ENCODE peak calls at places on chromosomes 13 and 19, in eight cellular contexts. L is HepG2, Y is upper lobe of left lung, I is K562, F is GM12878, U is HCT116, Q is Panc1, G is GM23338. W is an unnamed sample. For H3K4me1, the result is how much of the 10 kb centered on the place peaks cover.

GRCh38 chr13:67229438-67230242 is 496 bp downstream of the PCDH9 start:
- ATAC-seq in L (no peak), Y (no peak), I (no peak), F (peak), U (no peak), Q (no peak), G (peak), W (peak)

GRCh38 chr13:93304134-93304533 is 77.5 kb downstream of the GPC6 start:
- ATAC-seq in L (no peak), Y (no peak), I (peak), F (no peak), U (no peak), Q (no peak), G (peak), W (no peak)

GRCh38 chr13:39527961-39528720 is 74.9 kb downstream of the LHFPL6 start:
- ATAC-seq in L (no peak), Y (no peak), I (no peak), F (no peak), U (peak), Q (peak), G (no peak), W (no peak)

GRCh38 chr13:70117506-70117905 is 9.3 kb upstream of the KLHL1 start:
- ATAC-seq in L (no peak), Y (no peak), I (no peak), F (no peak), U (no peak), Q (no peak), G (no peak), W (no peak)

GRCh38 chr13:40495620-40496001 is 170.8 kb downstream of the FOXO1 start:
- ATAC-seq in L (peak), Y (no peak), I (no peak), F (no peak), U (no peak), Q (no peak), G (no peak), W (no peak)

GRCh38 chr19:18170714-18171255 is 2.8 kb upstream of the IFI30 start:
- ATAC-seq in L (no peak), Y (no peak), I (no peak), F (peak), U (no peak), Q (no peak), G (no peak), W (peak)

GRCh38 chr19:16888629-16889371 is at the start of gene F2RL3:
- ATAC-seq in L (no peak), Y (peak), I (peak), F (peak), U (no peak), Q (no peak), G (peak), W (peak)

GRCh38 chr19:55088543-55089265 is 13.0 kb downstream of the EPS8L1 start:
- ATAC-seq in L (peak), Y (no peak), I (peak), F (peak), U (peak), Q (peak), G (peak), W (no peak)

GRCh38 chr13:46124967-46125933 is 20.4 kb upstream of the CPB2 start:
- ATAC-seq in L (no peak), Y (no peak), I (peak), F (peak), U (no peak), Q (no peak), G (no peak), W (no peak)

GRCh38 chr13:99856021-99856420 is 115.5 kb downstream of the ZIC5 start:
- ATAC-seq in L (no peak), Y (no peak), I (no peak), F (no peak), U (no peak), Q (no peak), G (no peak), W (no peak)

GRCh38 chr13:19927117-19927734 is 31.3 kb upstream of the ZMYM2 start:
- ATAC-seq in L (peak), Y (no peak), I (no peak), F (peak), U (peak), Q (peak), G (peak), W (no peak)

GRCh38 chr19:55447421-55448174 is 4.5 kb upstream of the SHISA7 start:
- ATAC-seq in L (peak), Y (no peak), I (peak), F (peak), U (peak), Q (peak), G (peak), W (no peak)

GRCh38 chr13:99617474-99618255 is 116.4 kb downstream of the TM9SF2 start:
- ATAC-seq in L (peak), Y (no peak), I (peak), F (peak), U (peak), Q (peak), G (peak), W (peak)

GRCh38 chr13:78768950-78769349 is 110.0 kb upstream of the OBI1 start:
- ATAC-seq in L (no peak), Y (no peak), I (no peak), F (no peak), U (no peak), Q (no peak), G (no peak), W (no peak)

GRCh38 chr19:53037101-53038097 is 7.1 kb upstream of the ERVV-2 start:
- ATAC-seq in L (no peak), Y (no peak), I (peak), F (no peak), U (no peak), Q (no peak), G (peak), W (no peak)

GRCh38 chr13:101535192-101535746 is 82.8 kb downstream of the ITGBL1 start:
- ATAC-seq in L (no peak), Y (no peak), I (no peak), F (peak), U (no peak), Q (no peak), G (no peak), W (no peak)

GRCh38 chr19:38851622-38852230 is 1.9 kb upstream of the HNRNPL start:
- ATAC-seq in L (peak), Y (peak), I (peak), F (peak), U (peak), Q (peak), G (peak), W (peak)

GRCh38 chr13:48640767-48641166 is 13.0 kb upstream of the CYSLTR2 start:
- ATAC-seq in L (no peak), Y (no peak), I (no peak), F (no peak), U (no peak), Q (no peak), G (no peak), W (no peak)

GRCh38 chr13:32010137-32010536 is 21.4 kb upstream of the FRY start:
- ATAC-seq in L (no peak), Y (no peak), I (no peak), F (no peak), U (no peak), Q (no peak), G (no peak), W (peak)

GRCh38 chr19:41000310-41000737 is 9.2 kb downstream of the CYP2B6 start:
- ATAC-seq in L (no peak), Y (no peak), I (peak), F (no peak), U (peak), Q (no peak), G (no peak), W (no peak)

GRCh38 chr19:39740395-39740794 is 2.6 kb upstream of the CLC start:
- ATAC-seq in L (no peak), Y (no peak), I (no peak), F (no peak), U (no peak), Q (no peak), G (no peak), W (no peak)

GRCh38 chr13:92807343-92807742 is 419.3 kb upstream of the GPC6 start:
- ATAC-seq in L (no peak), Y (no peak), I (no peak), F (no peak), U (no peak), Q (no peak), G (no peak), W (no peak)

GRCh38 chr19:55069137-55069858 is 6.3 kb upstream of the RDH13 start:
- ATAC-seq in L (peak), Y (peak), I (peak), F (peak), U (peak), Q (peak), G (peak), W (peak)

GRCh38 chr19:4474504-4475136 is 2.5 kb downstream of the HDGFL2 start:
- ATAC-seq in L (no peak), Y (no peak), I (no peak), F (peak), U (no peak), Q (no peak), G (peak), W (no peak)

GRCh38 chr13:113724016-113724758 is 34.8 kb upstream of the TMEM255B start:
- ATAC-seq in L (peak), Y (peak), I (no peak), F (no peak), U (peak), Q (peak), G (peak), W (no peak)

GRCh38 chr19:2327773-2328400 is 499 bp downstream of the LSM7 start:
- ATAC-seq in L (no peak), Y (no peak), I (peak), F (peak), U (peak), Q (peak), G (peak), W (no peak)

GRCh38 chr13:48749144-48749543 is 95.4 kb downstream of the CYSLTR2 start:
- ATAC-seq in L (no peak), Y (no peak), I (no peak), F (peak), U (peak), Q (no peak), G (no peak), W (no peak)

GRCh38 chr13:24203726-24204295 is 43.3 kb downstream of the SPATA13 start:
- ATAC-seq in L (no peak), Y (no peak), I (no peak), F (peak), U (no peak), Q (no peak), G (no peak), W (no peak)

GRCh38 chr13:94412870-94413269 is 66.6 kb downstream of the DCT start:
- ATAC-seq in L (no peak), Y (no peak), I (no peak), F (no peak), U (no peak), Q (no peak), G (no peak), W (no peak)

GRCh38 chr19:35011737-35012682 is 11.9 kb downstream of the GRAMD1A start:
- ATAC-seq in L (no peak), Y (no peak), I (no peak), F (no peak), U (no peak), Q (no peak), G (no peak), W (no peak)

GRCh38 chr19:18205180-18205915 is 1.5 kb upstream of the RAB3A start:
- ATAC-seq in L (peak), Y (peak), I (peak), F (peak), U (no peak), Q (no peak), G (peak), W (peak)

GRCh38 chr13:92345627-92346026 is 881.0 kb upstream of the GPC6 start:
- ATAC-seq in L (no peak), Y (no peak), I (no peak), F (no peak), U (no peak), Q (no peak), G (no peak), W (no peak)

GRCh38 chr13:40460116-40460515 is 206.3 kb downstream of the FOXO1 start:
- ATAC-seq in L (no peak), Y (no peak), I (no peak), F (no peak), U (no peak), Q (no peak), G (no peak), W (no peak)

GRCh38 chr19:14015454-14016035 is 9.4 kb upstream of the RFX1 start:
- ATAC-seq in L (peak), Y (no peak), I (peak), F (peak), U (no peak), Q (no peak), G (no peak), W (no peak)

GRCh38 chr13:23510979-23511735 is 59.1 kb upstream of the TNFRSF19 start:
- ATAC-seq in L (peak), Y (no peak), I (no peak), F (peak), U (peak), Q (no peak), G (peak), W (no peak)

GRCh38 chr19:9958451-9958850 is 22.1 kb upstream of the OLFM2 start:
- ATAC-seq in L (no peak), Y (no peak), I (no peak), F (no peak), U (no peak), Q (no peak), G (no peak), W (no peak)

GRCh38 chr13:27425151-27425917 is 915 bp downstream of the GTF3A start:
- ATAC-seq in L (peak), Y (no peak), I (peak), F (peak), U (peak), Q (peak), G (no peak), W (no peak)

DNA sequence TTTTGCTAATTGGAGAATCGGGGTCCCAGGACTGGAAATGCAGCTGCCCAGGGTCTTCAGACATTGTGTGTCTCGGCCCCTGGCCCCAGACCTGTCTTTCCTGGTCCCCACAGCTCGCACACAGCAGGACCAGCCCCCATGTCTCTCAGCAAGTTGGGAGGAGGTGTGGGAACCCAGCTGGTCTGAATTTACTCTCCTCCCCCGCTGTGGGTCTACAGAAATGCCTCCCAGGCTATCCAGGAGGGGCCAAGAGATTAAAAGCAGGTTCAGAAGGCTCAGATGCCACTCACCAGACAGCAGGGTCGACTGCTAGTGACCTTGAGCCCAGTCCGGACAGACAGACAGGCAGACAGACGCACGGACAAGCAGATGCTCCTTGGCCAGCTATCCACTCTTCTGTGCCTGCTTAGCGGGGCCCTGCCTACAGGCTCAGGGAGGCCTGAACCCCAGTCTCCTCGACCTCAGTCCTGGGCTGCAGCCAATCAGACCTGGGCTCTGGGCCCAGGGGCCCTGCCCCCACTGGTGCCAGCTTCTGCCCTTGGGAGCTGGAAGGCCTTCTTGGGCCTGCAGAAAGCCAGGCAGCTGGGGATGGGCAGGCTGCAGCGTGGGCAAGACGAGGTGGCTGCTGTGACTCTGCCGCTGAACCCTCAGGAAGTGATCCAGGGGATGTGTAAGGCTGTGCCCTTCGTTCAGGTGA is at the start of gene DAND5:
- ATAC-seq in L (no peak), Y (peak), I (no peak), F (no peak), U (no peak), Q (peak), G (no peak), W (no peak)
- TF ChIP-seq POLR2AphosphoS5 in L (no peak), Y (no peak), I (no peak), F (no peak), U (no peak), Q (no peak), G (no peak), W (no peak)

GRCh38 chr19:42369433-42370067 is 20.5 kb downstream of the CNFN start:
- ATAC-seq in L (no peak), Y (no peak), I (no peak), F (no peak), U (no peak), Q (no peak), G (peak), W (no peak)
- H3K27ac ChIP-seq in L (no peak), Y (no peak), I (no peak), F (no peak), U (no peak), Q (no peak), G (no peak), W (no peak)

GRCh38 chr19:49579947-49580263 is 451 bp downstream of the NOSIP start:
- ATAC-seq in L (no peak), Y (no peak), I (peak), F (peak), U (no peak), Q (no peak), G (no peak), W (no peak)

GRCh38 chr19:49579193-49579592 is 1.2 kb downstream of the NOSIP start:
- ATAC-seq in L (no peak), Y (no peak), I (no peak), F (no peak), U (no peak), Q (no peak), G (no peak), W (no peak)

GRCh38 chr19:49583239-49583638 is 2.1 kb downstream of the PRRG2 start:
- ATAC-seq in L (no peak), Y (no peak), I (no peak), F (no peak), U (no peak), Q (no peak), G (no peak), W (no peak)

GRCh38 chr19:49580264-49581006 is at the start of gene NOSIP:
- ATAC-seq in L (peak), Y (peak), I (peak), F (peak), U (peak), Q (peak), G (peak), W (peak)

DNA sequence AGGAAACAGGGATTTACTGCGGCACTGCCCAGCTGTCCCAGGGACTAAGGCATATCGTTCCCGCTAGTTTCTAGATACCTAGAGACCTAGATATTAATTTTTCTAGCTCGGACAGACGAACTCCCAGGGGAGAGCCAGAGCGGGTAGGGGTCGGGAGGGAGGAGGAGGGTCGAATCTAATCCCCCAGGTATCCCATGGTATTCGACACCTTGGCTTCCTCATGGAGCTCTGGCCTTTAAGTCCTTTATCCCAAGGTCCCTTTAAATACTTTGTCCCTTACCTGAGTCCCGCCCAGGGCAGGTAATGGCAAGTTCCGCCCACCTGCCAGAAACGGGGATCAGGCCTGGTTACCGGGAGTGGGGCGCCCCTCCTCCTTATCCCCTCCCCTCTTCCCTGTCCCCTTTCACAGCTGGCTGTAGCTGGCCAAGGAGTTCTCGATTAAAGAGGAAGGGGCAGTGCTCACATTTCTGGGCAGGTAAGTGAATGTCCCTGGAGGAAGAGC is at the start of gene PRRG2:
- ATAC-seq in L (no peak), Y (peak), I (no peak), F (no peak), U (peak), Q (no peak), G (peak), W (no peak)
- H3K4me1 ChIP-seq in L (under half), Y (under half), I (under half), F (under half), U (under half), Q (under half), G (under half), W (under half)

GRCh38 chr13:29595380-29596063 is at the start of gene SLC7A1:
- ATAC-seq in L (peak), Y (peak), I (peak), F (peak), U (peak), Q (peak), G (peak), W (peak)

GRCh38 chr13:29596064-29596418 is 553 bp upstream of the SLC7A1 start:
- ATAC-seq in L (no peak), Y (no peak), I (no peak), F (no peak), U (no peak), Q (no peak), G (no peak), W (no peak)

GRCh38 chr13:29598321-29598720 is 2.8 kb upstream of the SLC7A1 start:
- ATAC-seq in L (no peak), Y (no peak), I (no peak), F (no peak), U (no peak), Q (no peak), G (no peak), W (no peak)

GRCh38 chr13:29597246-29597645 is 1.8 kb upstream of the SLC7A1 start:
- ATAC-seq in L (no peak), Y (no peak), I (no peak), F (no peak), U (no peak), Q (no peak), G (no peak), W (no peak)

DNA sequence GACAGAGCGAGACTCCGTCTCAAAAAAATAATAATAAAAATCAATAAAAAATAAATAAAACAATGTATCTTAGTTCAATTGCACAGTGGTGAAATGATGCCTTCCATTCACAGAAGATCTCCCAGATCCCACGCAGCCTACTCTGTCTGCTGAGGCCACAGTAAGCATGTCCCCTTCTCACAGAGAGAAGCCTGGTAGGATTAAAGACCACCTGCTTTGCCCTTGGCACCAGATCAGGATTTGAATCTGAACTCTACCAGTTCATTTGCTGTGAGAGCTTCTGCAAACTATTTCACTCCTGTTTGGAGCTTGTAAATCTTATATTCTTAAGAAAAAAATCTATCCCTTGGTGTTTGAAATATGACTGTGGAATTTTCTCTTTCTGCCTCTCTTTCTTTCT is 2.2 kb upstream of the SLC7A1 start:
- ATAC-seq in L (no peak), Y (no peak), I (no peak), F (no peak), U (no peak), Q (no peak), G (no peak), W (no peak)
- TF ChIP-seq POLR2AphosphoS5 in L (no peak), Y (no peak), I (no peak), F (no peak), U (no peak), Q (no peak), G (no peak), W (no peak)

DNA sequence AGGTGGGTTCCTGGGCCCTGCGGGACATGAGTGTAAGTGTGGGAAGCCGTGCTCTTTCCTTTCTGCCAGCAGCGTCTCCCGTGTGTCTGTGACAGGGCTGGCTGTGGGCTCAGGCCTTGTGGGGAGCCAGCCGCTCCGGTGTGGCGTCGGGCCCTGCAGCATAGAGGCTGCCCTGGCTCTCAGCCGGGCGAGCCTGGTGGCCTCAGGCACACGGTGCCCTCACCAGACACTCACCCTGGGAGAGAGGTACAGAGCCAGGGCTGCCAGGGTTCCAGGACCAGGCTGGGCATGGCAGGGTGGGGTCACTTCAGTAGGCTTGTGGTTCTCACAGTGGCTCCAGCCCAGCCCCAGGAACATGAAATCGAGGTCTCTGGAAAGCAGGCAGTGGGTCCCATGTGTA is 324.8 kb downstream of the TEX29 start:
- ATAC-seq in L (no peak), Y (peak), I (no peak), F (no peak), U (no peak), Q (no peak), G (no peak), W (no peak)
- H3K27ac ChIP-seq in L (no peak), Y (no peak), I (no peak), F (no peak), U (no peak), Q (no peak), G (no peak), W (no peak)

GRCh38 chr19:58558623-58559274 is 338 bp upstream of the UBE2M start:
- ATAC-seq in L (peak), Y (peak), I (peak), F (peak), U (peak), Q (peak), G (peak), W (peak)
- H3K4me1 ChIP-seq in L (under half), Y (half or more), I (half or more), F (half or more), U (under half), Q (under half), G (under half), W (half or more)

W was measured in gastroesophageal sphincter.